ENCODE peak calls at places on chromosomes 2 and 18, in seven cellular contexts. Z is right atrium auricular region, C is fibroblast of pulmonary artery, A is GM13976, E is heart left ventricle, L is Peyer's patch, I is Calu3. M is an unnamed sample.

GRCh38 chr2:86062043-86062442 is 43.6 kb downstream of the POLR1A start:
- DNase-seq in Z (no peak), C (peak; percentile 84), A (no peak), E (no peak), L (no peak), I (no peak), M (no peak)

GRCh38 chr2:88874063-88874657 is 182.7 kb downstream of the RPIA start:
- DNase-seq in Z (no peak), C (peak; percentile 79), A (no peak), E (peak; percentile 27), L (no peak), I (peak; percentile 60), M (no peak)

GRCh38 chr2:204272089-204272488 is 273.2 kb upstream of the PARD3B start:
- DNase-seq in Z (no peak), C (no peak), A (no peak), E (no peak), L (no peak), I (no peak), M (no peak)

GRCh38 chr2:79393806-79394484 is 118.9 kb upstream of the CTNNA2 start:
- DNase-seq in Z (peak; percentile 56), C (no peak), A (no peak), E (no peak), L (no peak), I (no peak), M (no peak)

GRCh38 chr2:172693037-172693436 is 42.6 kb upstream of the RAPGEF4 start:
- DNase-seq in Z (peak; percentile 64), C (peak; percentile 98), A (no peak), E (peak; percentile 65), L (peak; percentile 82), I (peak; percentile 52), M (peak; percentile 79)

GRCh38 chr2:157312866-157313486 is 12.6 kb downstream of the ERMN start:
- DNase-seq in Z (no peak), C (peak; percentile 14), A (no peak), E (no peak), L (no peak), I (no peak), M (no peak)

GRCh38 chr2:26623541-26624497 is 17.3 kb downstream of the CIB4 start:
- DNase-seq in Z (no peak), C (peak; percentile 31), A (no peak), E (no peak), L (peak; percentile 44), I (no peak), M (no peak)

GRCh38 chr18:32219431-32219830 is 29.6 kb downstream of the MEP1B start:
- DNase-seq in Z (no peak), C (no peak), A (no peak), E (no peak), L (no peak), I (no peak), M (no peak)

GRCh38 chr18:80252136-80252535 is 4.8 kb upstream of the PARD6G start:
- DNase-seq in Z (no peak), C (no peak), A (no peak), E (no peak), L (no peak), I (no peak), M (no peak)

GRCh38 chr2:15316370-15316814 is 244.7 kb downstream of the NBAS start:
- DNase-seq in Z (no peak), C (no peak), A (no peak), E (no peak), L (no peak), I (no peak), M (no peak)

GRCh38 chr2:31192396-31193065 is 24.8 kb downstream of the CAPN14 start:
- DNase-seq in Z (no peak), C (no peak), A (no peak), E (no peak), L (no peak), I (no peak), M (no peak)

GRCh38 chr2:68742638-68743037 is 8.0 kb downstream of the ARHGAP25 start:
- DNase-seq in Z (peak; percentile 52), C (no peak), A (no peak), E (no peak), L (no peak), I (no peak), M (no peak)

GRCh38 chr2:72222829-72223564 is 75.3 kb upstream of the CYP26B1 start:
- DNase-seq in Z (no peak), C (no peak), A (no peak), E (no peak), L (no peak), I (no peak), M (no peak)

GRCh38 chr2:37506407-37507068 is 162.1 kb downstream of the QPCT start:
- DNase-seq in Z (no peak), C (peak; percentile 7), A (peak; percentile 11), E (peak; percentile 25), L (no peak), I (no peak), M (no peak)

GRCh38 chr18:74541703-74542555 is 7.6 kb downstream of the CNDP1 start:
- DNase-seq in Z (no peak), C (peak; percentile 6), A (no peak), E (no peak), L (peak; percentile 86), I (peak; percentile 65), M (peak; percentile 16)

GRCh38 chr2:110870545-110870944 is 138.2 kb downstream of the ACOXL start:
- DNase-seq in Z (no peak), C (no peak), A (no peak), E (no peak), L (no peak), I (no peak), M (no peak)

GRCh38 chr2:191866195-191866594 is 19.3 kb upstream of the CAVIN2 start:
- DNase-seq in Z (no peak), C (no peak), A (no peak), E (no peak), L (no peak), I (no peak), M (no peak)

GRCh38 chr2:200042102-200042735 is 86.8 kb downstream of the MAIP1 start:
- DNase-seq in Z (no peak), C (peak; percentile 34), A (no peak), E (no peak), L (no peak), I (no peak), M (no peak)

GRCh38 chr2:30272761-30273573 is 41.6 kb downstream of the LBH start:
- DNase-seq in Z (no peak), C (peak; percentile 63), A (no peak), E (no peak), L (no peak), I (peak; percentile 54), M (no peak)

GRCh38 chr18:74994502-74995403 is 214.2 kb downstream of the PTGR3 start:
- DNase-seq in Z (no peak), C (no peak), A (peak; percentile 45), E (no peak), L (no peak), I (peak; percentile 37), M (peak; percentile 58)

GRCh38 chr18:3409811-3410210 is 40.2 kb upstream of the TGIF1 start:
- DNase-seq in Z (no peak), C (no peak), A (no peak), E (no peak), L (no peak), I (no peak), M (no peak)

GRCh38 chr2:239824051-239824694 is 201.0 kb downstream of the NDUFA10 start:
- DNase-seq in Z (peak; percentile 48), C (no peak), A (no peak), E (peak; percentile 7), L (no peak), I (peak; percentile 59), M (peak; percentile 39)

GRCh38 chr18:24868760-24869237 is 408.4 kb downstream of the HRH4 start:
- DNase-seq in Z (no peak), C (no peak), A (no peak), E (no peak), L (no peak), I (no peak), M (no peak)

GRCh38 chr2:137964066-137964858 is at the start of gene HNMT:
- DNase-seq in Z (peak; percentile 73), C (peak; percentile 86), A (no peak), E (peak; percentile 32), L (peak; percentile 66), I (peak; percentile 60), M (no peak)

GRCh38 chr2:39816845-39817244 is 37.8 kb upstream of the THUMPD2 start:
- DNase-seq in Z (no peak), C (no peak), A (no peak), E (no peak), L (no peak), I (no peak), M (no peak)

GRCh38 chr2:59947917-59948534 is 605.4 kb downstream of the BCL11A start:
- DNase-seq in Z (no peak), C (no peak), A (no peak), E (no peak), L (no peak), I (no peak), M (no peak)

GRCh38 chr18:22900558-22901183 is 32.5 kb upstream of the RBBP8 start:
- DNase-seq in Z (no peak), C (peak; percentile 2), A (no peak), E (peak; percentile 27), L (no peak), I (no peak), M (no peak)

GRCh38 chr2:155372969-155373368 is 674.5 kb downstream of the KCNJ3 start:
- DNase-seq in Z (no peak), C (peak; percentile 42), A (no peak), E (no peak), L (no peak), I (no peak), M (no peak)
- TF ChIP-seq CTCF in Z (no peak), C (peak; percentile 21), A (no peak), E (no peak), L (peak; percentile 37), I (no peak), M (peak; percentile 49)

GRCh38 chr2:2234398-2234797 is 96.7 kb downstream of the MYT1L start:
- DNase-seq in Z (no peak), C (no peak), A (no peak), E (no peak), L (no peak), I (no peak), M (no peak)
- TF ChIP-seq CTCF in Z (no peak), C (no peak), A (no peak), E (no peak), L (no peak), I (no peak), M (no peak)

GRCh38 chr2:55311444-55311870 is 42.4 kb upstream of the MTIF2 start:
- DNase-seq in Z (no peak), C (peak; percentile 35), A (peak; percentile 57), E (no peak), L (no peak), I (no peak), M (no peak)
- TF ChIP-seq CTCF in Z (no peak), C (peak; percentile 36), A (no peak), E (no peak), L (no peak), I (peak; percentile 25), M (peak; percentile 21)

DNA sequence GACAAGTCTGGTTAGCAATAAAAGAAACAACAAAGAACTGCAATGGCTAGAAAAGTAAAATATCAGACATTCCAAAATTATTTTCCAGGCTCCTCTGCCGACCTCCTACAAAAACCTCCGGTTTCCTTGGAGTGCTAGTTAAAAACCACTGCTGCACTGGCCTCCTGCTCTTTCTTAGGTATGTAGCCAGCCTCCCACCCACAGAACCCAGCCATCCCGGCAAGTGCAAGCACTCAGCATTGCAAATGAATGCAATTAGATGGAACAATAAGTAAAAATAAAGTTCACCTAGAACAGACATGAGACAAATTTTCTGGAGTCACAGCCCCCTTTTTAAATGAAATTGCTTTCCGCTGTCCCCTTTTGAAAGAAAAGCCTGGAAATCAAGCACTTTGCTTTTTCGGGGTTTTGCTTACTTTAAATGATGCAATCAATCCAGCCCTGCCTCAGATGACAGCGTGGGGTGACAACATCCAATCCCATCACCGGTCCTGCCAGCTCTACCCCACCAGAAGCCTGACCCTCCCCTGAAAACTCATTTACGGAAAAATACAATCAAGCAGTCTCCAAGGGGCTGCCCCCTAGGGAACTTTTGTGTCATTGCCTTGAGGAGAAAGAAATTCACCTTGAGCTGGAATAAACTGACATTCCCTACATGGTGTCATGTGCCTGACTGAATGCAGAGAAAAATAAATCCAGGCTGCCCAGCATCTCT is 199.8 kb downstream of the EPHA4 start:
- DNase-seq in Z (no peak), C (no peak), A (no peak), E (no peak), L (no peak), I (no peak), M (no peak)
- TF ChIP-seq CTCF in Z (no peak), C (no peak), A (no peak), E (no peak), L (no peak), I (no peak), M (no peak)

M was measured in CD14-positive monocyte.